ENCODE peak calls at places on chromosome 3, in four cellular contexts. L, T, A and B are unnamed samples.

GRCh38 chr3:130260821-130261402 is 84.6 kb upstream of the COL6A5 start:
- DNase-seq in L (no peak), A (no peak), T (no peak), B (no peak)

GRCh38 chr3:156676467-156677119 is 2.2 kb downstream of the TIPARP start:
- DNase-seq in T (no peak), L (peak; percentile 52), A (no peak), B (no peak)

GRCh38 chr3:128285925-128286275 is 132.6 kb downstream of the EEFSEC start:
- DNase-seq in T (no peak), A (no peak), L (no peak), B (no peak)

GRCh38 chr3:69090021-69090420 is 5.3 kb downstream of the ARL6IP5 start:
- DNase-seq in L (no peak), T (no peak), A (no peak), B (no peak)

GRCh38 chr3:46490338-46491084 is 7.3 kb upstream of the RTP3 start:
- DNase-seq in L (no peak), T (no peak), A (no peak), B (no peak)

GRCh38 chr3:179558742-179559364 is 3.9 kb upstream of the ACTL6A start:
- DNase-seq in L (peak; percentile 68), T (peak; percentile 38), A (peak; percentile 73), B (peak; percentile 48)

GRCh38 chr3:173785004-173785403 is 387.5 kb downstream of the NLGN1 start:
- DNase-seq in T (no peak), A (peak; percentile 60), L (no peak), B (no peak)

GRCh38 chr3:15809313-15809712 is 11.5 kb upstream of the ANKRD28 start:
- DNase-seq in A (no peak), T (no peak), L (no peak), B (no peak)

GRCh38 chr3:73719413-73719831 is 94.7 kb upstream of the PDZRN3 start:
- DNase-seq in T (no peak), A (no peak), L (no peak), B (no peak)

GRCh38 chr3:61813656-61814055 is 252.3 kb downstream of the PTPRG start:
- DNase-seq in T (no peak), A (no peak), L (no peak), B (no peak)

GRCh38 chr3:62777130-62777529 is 98.1 kb downstream of the CADPS start:
- DNase-seq in A (no peak), T (no peak), L (no peak), B (no peak)

GRCh38 chr3:40574661-40575060 is 49.9 kb downstream of the ZNF621 start:
- DNase-seq in T (peak; percentile 24), L (no peak), A (no peak), B (no peak)

GRCh38 chr3:108271626-108272025 is 24.7 kb upstream of the HHLA2 start:
- DNase-seq in T (no peak), L (no peak), A (no peak), B (no peak)

GRCh38 chr3:122714269-122714668 is 33.6 kb downstream of the PARP14 start:
- DNase-seq in L (no peak), A (no peak), T (no peak), B (no peak)

DNA sequence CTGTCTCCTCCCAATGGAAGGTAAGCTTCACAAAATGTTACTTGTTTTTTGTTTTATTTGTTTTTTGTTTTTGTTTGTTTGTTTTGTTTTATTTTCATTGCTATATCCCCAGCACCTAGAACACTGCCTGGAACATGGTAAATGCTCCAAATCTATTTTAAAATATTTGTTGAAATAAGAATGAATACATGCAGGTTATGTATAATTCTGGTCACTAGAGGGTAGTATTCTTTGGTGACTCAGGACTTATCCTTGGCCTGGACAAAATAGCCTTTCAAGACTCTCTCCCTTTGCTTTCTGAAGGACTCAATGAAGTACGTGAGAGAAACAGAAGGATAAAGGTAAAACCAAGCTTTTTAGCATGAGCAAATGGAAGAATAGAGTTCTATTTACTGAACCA is 46.9 kb upstream of the PPP2R3A start:
- DNase-seq in T (no peak), A (no peak), L (peak; percentile 27), B (peak; percentile 7)
- TF ChIP-seq NR3C1 in T (no peak), A (no peak), L (no peak), B (no peak)

DNA sequence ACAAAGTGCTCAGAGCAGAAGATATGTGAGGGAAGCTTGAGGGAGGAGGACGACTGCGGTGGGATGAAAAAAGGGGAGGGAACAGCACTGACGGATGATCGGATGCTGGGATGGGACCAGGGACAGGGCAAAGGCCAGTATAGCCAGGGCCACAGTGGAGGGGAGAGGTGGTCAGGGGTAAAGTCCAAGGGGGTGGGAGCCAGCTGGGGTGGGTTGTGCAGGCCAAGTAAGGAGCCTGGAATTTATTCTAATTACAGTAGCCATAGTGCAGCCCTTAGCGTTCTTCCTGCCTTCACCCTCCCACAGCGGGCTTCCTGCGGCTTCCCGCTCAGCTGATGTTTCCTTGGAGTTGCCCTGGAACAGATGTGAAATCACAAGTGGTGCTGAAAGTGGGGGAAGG is 7.6 kb upstream of the APEH start:
- DNase-seq in L (no peak), T (no peak), A (peak; percentile 22), B (peak; percentile 81)
- TF ChIP-seq NR3C1 in L (no peak), T (no peak), A (no peak), B (no peak)

GRCh38 chr3:10344944-10345575 is 24.1 kb upstream of the SEC13 start:
- DNase-seq in L (no peak), A (no peak), T (no peak), B (no peak)

GRCh38 chr3:10345911-10346310 is 25.0 kb upstream of the SEC13 start:
- DNase-seq in T (no peak), L (no peak), A (no peak), B (no peak)

GRCh38 chr3:10342781-10343180 is 21.9 kb upstream of the SEC13 start:
- DNase-seq in T (no peak), A (no peak), L (no peak), B (no peak)

GRCh38 chr3:10343526-10343925 is 22.6 kb upstream of the SEC13 start:
- DNase-seq in A (no peak), L (no peak), T (no peak), B (no peak)

DNA sequence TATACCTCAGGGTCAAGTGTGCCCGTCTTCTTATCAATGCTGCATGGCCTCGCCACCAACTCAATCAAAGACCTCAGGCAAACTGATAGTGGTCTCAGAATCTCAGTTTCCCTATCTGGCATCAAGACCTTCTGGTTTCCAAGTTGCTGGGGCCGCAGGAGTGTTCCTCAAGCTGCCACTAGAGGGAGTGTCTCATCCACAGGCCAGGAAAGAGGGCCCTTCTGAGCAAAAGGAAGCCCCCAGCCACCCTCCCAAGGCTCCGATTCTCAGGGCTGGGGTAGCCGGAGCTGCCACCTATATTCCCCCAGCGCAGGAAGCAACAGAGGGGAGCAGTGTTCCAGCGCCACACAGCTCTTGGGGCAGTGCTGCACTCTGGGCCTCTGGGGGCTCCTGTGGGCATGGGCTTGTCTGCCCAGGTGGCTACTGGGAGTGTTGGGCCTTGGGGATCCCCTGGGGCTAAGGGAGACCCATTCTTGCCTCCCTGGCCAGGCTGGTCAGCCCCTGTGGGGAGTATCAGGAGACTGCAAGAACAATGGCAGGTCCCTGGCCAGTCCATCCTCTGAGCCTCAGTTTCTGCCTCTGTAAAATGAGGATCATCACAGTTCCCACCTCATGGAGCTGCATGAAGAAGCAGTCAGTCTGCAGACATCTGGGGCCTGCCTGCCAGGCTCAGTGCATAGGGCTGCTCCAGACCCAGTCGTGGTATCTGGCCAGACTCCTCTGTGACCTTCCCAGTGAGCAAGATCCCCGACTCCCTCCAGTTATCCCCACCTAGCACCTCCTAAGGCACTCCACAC is 23.4 kb upstream of the SEC13 start:
- DNase-seq in A (peak; percentile 79), L (peak; percentile 56), T (peak; percentile 81), B (no peak)
- TF ChIP-seq NR3C1 in A (no peak), L (no peak), T (no peak), B (no peak)

GRCh38 chr3:48466386-48467109 is 20.0 kb downstream of the ATRIP start:
- DNase-seq in A (no peak), T (no peak), L (no peak), B (no peak)
- TF ChIP-seq NR3C1 in A (no peak), T (no peak), L (no peak), B (no peak)

GRCh38 chr3:133663569-133664313 is 2.0 kb upstream of the TOPBP1 start:
- DNase-seq in T (peak; percentile 37), L (peak; percentile 72), A (no peak), B (peak; percentile 82)

GRCh38 chr3:133659806-133660205 is 1.9 kb downstream of the TOPBP1 start:
- DNase-seq in A (no peak), T (no peak), L (no peak), B (no peak)

GRCh38 chr3:133667118-133667517 is 5.4 kb upstream of the TOPBP1 start:
- DNase-seq in T (no peak), L (no peak), A (no peak), B (no peak)

GRCh38 chr3:133661454-133662255 is at the start of gene TOPBP1:
- DNase-seq in T (peak; percentile 63), A (peak; percentile 90), L (peak; percentile 64), B (peak; percentile 77)

DNA sequence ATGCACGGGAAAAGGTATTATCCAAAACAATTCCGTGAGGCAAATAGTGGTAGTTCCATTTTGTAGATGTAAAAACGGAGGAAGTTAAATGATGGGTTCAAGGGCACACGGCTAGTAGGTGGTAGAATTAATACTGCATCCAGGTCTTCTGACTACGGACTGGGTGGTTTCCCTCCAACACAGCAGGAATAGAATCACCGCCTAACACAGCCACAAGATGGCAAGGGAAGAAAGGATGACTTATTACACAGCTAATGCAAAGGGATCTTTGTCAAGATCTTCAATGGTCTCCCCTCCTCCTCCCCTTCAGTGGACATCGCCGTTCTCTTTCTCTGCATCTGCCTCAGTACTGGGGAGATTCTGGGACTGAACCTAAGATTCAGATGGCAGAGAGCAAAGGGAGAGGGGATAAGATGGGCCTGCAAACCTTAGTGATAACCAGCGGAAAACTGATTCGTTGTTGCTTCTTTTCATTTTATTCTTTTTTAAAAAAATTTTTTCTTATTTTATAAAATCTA is 574 bp upstream of the TOPBP1 start:
- DNase-seq in A (no peak), T (peak; percentile 32), L (peak; percentile 20), B (peak; percentile 71)
- TF ChIP-seq NR3C1 in A (no peak), T (no peak), L (no peak), B (no peak)